ENCODE peak calls at places on chromosomes 12 and 14, in seven cellular contexts. G is IMR-90; I is SW 1271; A is stimulated activated CD4-positive, alpha-beta T cell treated with anti-CD3 and anti-CD28 coated beads, TNF-alpha, amount 100 ng/mL, for 24 hours; K is WTC11; N is left ventricle myocardium inferior; X is SHP77 treated with DMSO at 0.1 percent for 48 hours. V is an unnamed sample.

GRCh38 chr12:113912761-113913295 is 53.3 kb downstream of the RBM19 start:
- DNase-seq in G (peak; percentile 70), I (peak; percentile 16), A (peak; percentile 40), K (peak; percentile 89), N (peak; percentile 53), X (peak; percentile 9), V (peak; percentile 46)

GRCh38 chr12:69266045-69266635 is 26.8 kb downstream of the CPSF6 start:
- DNase-seq in G (peak; percentile 86), I (no peak), A (no peak), K (no peak), N (no peak), X (no peak), V (no peak)

GRCh38 chr12:56032006-56032405 is 9.7 kb upstream of the RPS26 start:
- DNase-seq in G (no peak), I (no peak), A (peak; percentile 22), K (no peak), N (no peak), X (no peak), V (no peak)

GRCh38 chr14:63993992-63994391 is 141.2 kb downstream of the SYNE2 start:
- DNase-seq in G (no peak), I (no peak), A (no peak), K (no peak), N (no peak), X (no peak), V (no peak)

GRCh38 chr14:67764496-67764895 is 51.9 kb downstream of the ZFYVE26 start:
- DNase-seq in G (no peak), I (no peak), A (no peak), K (no peak), N (no peak), X (no peak), V (no peak)

GRCh38 chr12:106492893-106493292 is 89.9 kb upstream of the RFX4 start:
- DNase-seq in G (no peak), I (no peak), A (no peak), K (no peak), N (no peak), X (no peak), V (no peak)

GRCh38 chr12:99278899-99279298 is 368.7 kb upstream of the GARIN6 start:
- DNase-seq in G (no peak), I (no peak), A (no peak), K (no peak), N (no peak), X (no peak), V (no peak)

GRCh38 chr12:99732121-99732520 is 84.6 kb downstream of the GARIN6 start:
- DNase-seq in G (no peak), I (no peak), A (no peak), K (no peak), N (no peak), X (no peak), V (no peak)

GRCh38 chr12:120468846-120469449 is 600 bp downstream of the SRSF9 start:
- DNase-seq in G (peak; percentile 10), I (no peak), A (peak; percentile 42), K (no peak), N (peak; percentile 39), X (no peak), V (peak; percentile 48)

GRCh38 chr12:63955831-63956685 is 111.6 kb downstream of the SRGAP1 start:
- DNase-seq in G (peak; percentile 76), I (no peak), A (no peak), K (no peak), N (no peak), X (no peak), V (peak; percentile 42)

GRCh38 chr14:78367355-78367754 is 197.2 kb downstream of the NRXN3 start:
- DNase-seq in G (no peak), I (no peak), A (no peak), K (no peak), N (no peak), X (no peak), V (no peak)

GRCh38 chr12:130162771-130163460 is 652 bp downstream of the FZD10 start:
- DNase-seq in G (no peak), I (no peak), A (no peak), K (no peak), N (no peak), X (no peak), V (no peak)

GRCh38 chr12:47100146-47100545 is 20.4 kb upstream of the AMIGO2 start:
- DNase-seq in G (peak; percentile 47), I (no peak), A (no peak), K (no peak), N (no peak), X (no peak), V (no peak)

GRCh38 chr12:127903146-127903545 is 363.8 kb upstream of the TMEM132C start:
- DNase-seq in G (no peak), I (no peak), A (no peak), K (no peak), N (no peak), X (no peak), V (no peak)

GRCh38 chr14:103653802-103654201 is 24.8 kb downstream of the KLC1 start:
- DNase-seq in G (no peak), I (no peak), A (no peak), K (no peak), N (no peak), X (no peak), V (no peak)

GRCh38 chr12:112170971-112171596 is 45.7 kb downstream of the TRAFD1 start:
- DNase-seq in G (no peak), I (no peak), A (no peak), K (no peak), N (no peak), X (no peak), V (no peak)